ENCODE peak calls at places on chromosome 18, in nine cellular contexts. V is kidney glomerular epithelial cell; W is activated naive CD8-positive, alpha-beta T cell treated with anti-CD3 and anti-CD28 coated beads, Interleukin-2, amount 10 ng/mL, durations not matched to agents 7 days and 5 days; C is stimulated activated CD4-positive, alpha-beta T cell treated with anti-CD3 and anti-CD28 coated beads, TNF-alpha, amount 100 ng/mL, for 48 hours; S is AG08395; P is SHP77; E is H4; U is pancreas; R is cerebellar cortex. M is an unnamed sample.

GRCh38 chr18:9987355-9987754 is 73.5 kb downstream of the VAPA start:
- DNase-seq in R (no peak), U (no peak), P (no peak), E (no peak), V (no peak), C (no peak), W (no peak), S (no peak), M (no peak)

GRCh38 chr18:21000667-21001066 is 110.9 kb downstream of the ROCK1 start:
- DNase-seq in C (no peak), U (no peak), S (no peak), W (no peak), P (no peak), E (no peak), R (no peak), V (no peak), M (no peak)

GRCh38 chr18:75324686-75325257 is 102.7 kb downstream of the SMIM21 start:
- DNase-seq in V (no peak), P (no peak), R (no peak), U (no peak), E (no peak), W (no peak), C (no peak), S (no peak), M (no peak)

GRCh38 chr18:62445386-62445917 is 77.4 kb upstream of the ZCCHC2 start:
- DNase-seq in W (no peak), E (no peak), R (no peak), V (no peak), P (no peak), U (no peak), C (no peak), S (no peak), M (no peak)

GRCh38 chr18:2881490-2882195 is 34.8 kb downstream of the EMILIN2 start:
- DNase-seq in C (no peak), W (no peak), E (no peak), V (peak; percentile 80), R (no peak), U (no peak), P (no peak), S (peak; percentile 91), M (no peak)

GRCh38 chr18:3725100-3725499 is 275.1 kb downstream of the TGIF1 start:
- DNase-seq in U (no peak), C (no peak), S (no peak), W (no peak), P (no peak), V (no peak), R (no peak), E (no peak), M (no peak)

GRCh38 chr18:79939096-79939495 is 12.4 kb downstream of the SLC66A2 start:
- DNase-seq in U (no peak), E (no peak), V (no peak), S (no peak), W (no peak), P (no peak), R (no peak), C (no peak), M (no peak)

GRCh38 chr18:32930695-32931301 is 158.0 kb upstream of the KLHL14 start:
- DNase-seq in C (no peak), V (peak; percentile 40), S (peak; percentile 6), E (peak; percentile 72), W (no peak), U (no peak), P (peak; percentile 46), R (peak; percentile 9), M (no peak)

GRCh38 chr18:60145776-60146175 is 226.8 kb downstream of the MC4R start:
- DNase-seq in V (no peak), U (no peak), E (no peak), C (no peak), R (no peak), P (no peak), W (no peak), S (no peak), M (no peak)

GRCh38 chr18:11366410-11366809 is 217.0 kb upstream of the PIEZO2 start:
- DNase-seq in U (no peak), S (no peak), R (no peak), W (no peak), V (no peak), P (no peak), E (peak; percentile 88), C (no peak), M (peak; percentile 37)

GRCh38 chr18:12645751-12646203 is 12.1 kb downstream of the SPIRE1 start:
- DNase-seq in W (no peak), P (no peak), E (no peak), V (no peak), R (peak; percentile 88), C (no peak), U (no peak), S (no peak), M (peak; percentile 80)

GRCh38 chr18:67862069-67862468 is 345.5 kb upstream of the DSEL start:
- DNase-seq in R (no peak), S (peak; percentile 14), U (no peak), C (no peak), V (no peak), W (no peak), P (no peak), E (no peak), M (no peak)

GRCh38 chr18:79395761-79396404 is at the start of gene NFATC1:
- DNase-seq in E (peak; percentile 73), U (peak; percentile 71), S (peak; percentile 67), W (peak; percentile 70), R (peak; percentile 48), V (no peak), P (no peak), C (peak; percentile 78), M (no peak)